ENCODE peak calls at places on chromosomes 3 and 15, in five cellular contexts. G is GM23248; M is CD8-positive, alpha-beta memory T cell; P is sigmoid colon; U is PC-3. A is an unnamed sample.
A peak's percentile ranks its signal among the peaks of the same experiment; 100 is the strongest.

GRCh38 chr15:35243758-35244157 is 158.7 kb upstream of the NANOGP8 start:
- DNase-seq in G (peak; percentile 22), M (no peak), P (no peak), U (peak; percentile 54), A (no peak)

GRCh38 chr3:45000823-45001222 is 24.8 kb downstream of the EXOSC7 start:
- DNase-seq in U (no peak), M (no peak), P (no peak), G (no peak), A (no peak)

GRCh38 chr3:16917256-16917935 is 32.6 kb downstream of the PLCL2 start:
- DNase-seq in M (no peak), P (no peak), G (peak; percentile 46), U (peak; percentile 63), A (no peak)

GRCh38 chr3:14845180-14845579 is 26.4 kb downstream of the FGD5 start:
- DNase-seq in U (no peak), G (no peak), M (no peak), P (peak; percentile 9), A (no peak)

GRCh38 chr3:37940242-37940908 is 50.2 kb upstream of the VILL start:
- DNase-seq in M (no peak), P (no peak), G (no peak), U (no peak), A (no peak)

GRCh38 chr3:115779011-115779410 is 155.7 kb downstream of the GAP43 start:
- DNase-seq in P (no peak), G (no peak), U (no peak), M (no peak), A (no peak)

GRCh38 chr3:8660781-8661180 is 16.2 kb upstream of the SSUH2 start:
- DNase-seq in P (no peak), M (no peak), G (no peak), U (no peak), A (no peak)

GRCh38 chr3:35322070-35322469 is 317.3 kb upstream of the ARPP21 start:
- DNase-seq in U (peak; percentile 1), P (no peak), G (no peak), M (no peak), A (no peak)

GRCh38 chr15:57662091-57662744 is 44.3 kb upstream of the POLR2M start:
- DNase-seq in U (peak; percentile 16), G (no peak), M (no peak), P (no peak), A (no peak)

GRCh38 chr3:191324936-191325335 is 4.3 kb upstream of the CCDC50 start:
- DNase-seq in M (no peak), P (no peak), U (no peak), G (no peak), A (no peak)

GRCh38 chr3:66738625-66739330 is 238.0 kb upstream of the LRIG1 start:
- DNase-seq in P (no peak), G (peak; percentile 20), M (no peak), U (peak; percentile 57), A (no peak)

GRCh38 chr3:66453525-66454463 is 47.0 kb downstream of the LRIG1 start:
- DNase-seq in P (no peak), M (no peak), U (no peak), G (no peak), A (no peak)

GRCh38 chr3:119825820-119826219 is 43.9 kb downstream of the NR1I2 start:
- DNase-seq in M (no peak), U (no peak), P (no peak), G (no peak), A (no peak)

GRCh38 chr15:99017322-99017701 is 9.7 kb upstream of the PGPEP1L start:
- DNase-seq in P (no peak), U (no peak), M (no peak), G (no peak), A (no peak)

GRCh38 chr15:99015677-99016568 is 8.3 kb upstream of the PGPEP1L start:
- DNase-seq in M (no peak), G (peak; percentile 5), P (no peak), U (peak; percentile 55), A (peak; percentile 45)

GRCh38 chr15:99014803-99015676 is 7.4 kb upstream of the PGPEP1L start:
- DNase-seq in G (peak; percentile 72), U (peak; percentile 79), P (peak; percentile 80), M (no peak), A (peak; percentile 94)

GRCh38 chr15:99019558-99020540 is 12.3 kb upstream of the PGPEP1L start:
- DNase-seq in U (peak; percentile 61), M (no peak), P (no peak), G (peak; percentile 95), A (no peak)

GRCh38 chr15:99016680-99017321 is 9.2 kb upstream of the PGPEP1L start:
- DNase-seq in G (peak; percentile 84), M (no peak), U (peak; percentile 82), P (no peak), A (no peak)
- H3K27ac ChIP-seq in G (peak overlapping the region; percentile 60), M (no peak overlapping the region), U (peak overlapping the region; percentile 90), P (no peak overlapping the region), A (no peak overlapping the region)

GRCh38 chr3:50612234-50612972 is 829 bp upstream of the CISH start:
- DNase-seq in M (peak; percentile 17), U (no peak), G (no peak), P (no peak), A (no peak)

GRCh38 chr3:50609743-50610085 is 1.9 kb downstream of the CISH start:
- DNase-seq in M (no peak), U (no peak), P (no peak), G (no peak), A (no peak)

GRCh38 chr3:50610181-50610971 is 1.2 kb downstream of the CISH start:
- DNase-seq in M (peak; percentile 27), U (no peak), G (no peak), P (no peak), A (peak; percentile 76)

GRCh38 chr3:50611464-50612233 is at the start of gene CISH:
- DNase-seq in U (peak; percentile 96), G (peak; percentile 94), P (peak; percentile 97), M (peak; percentile 90), A (peak; percentile 97)

DNA sequence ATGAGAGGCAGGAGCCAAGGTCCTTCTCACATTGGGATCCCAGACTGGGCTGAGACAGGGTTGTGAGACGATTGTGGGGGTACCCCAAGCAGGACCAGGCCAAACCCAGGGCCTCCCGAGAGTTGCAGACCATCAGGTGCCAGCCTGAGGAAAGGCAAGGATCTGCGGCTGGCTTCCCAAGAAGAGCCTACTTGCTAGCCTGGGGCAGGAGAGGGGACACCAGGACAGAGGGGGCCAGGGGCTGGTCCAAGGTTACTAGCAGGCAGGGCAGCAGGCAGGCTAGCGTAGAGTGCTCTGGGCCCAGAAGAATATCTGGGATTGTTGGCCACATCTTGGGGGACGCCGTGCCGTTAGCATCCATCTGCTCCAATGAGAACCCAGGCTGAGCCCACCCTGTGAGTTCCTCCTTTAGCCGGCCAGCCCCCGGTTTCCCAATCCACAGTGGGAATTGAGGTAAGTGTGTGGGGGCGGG is 546 bp downstream of the CISH start:
- DNase-seq in M (no peak), U (no peak), P (peak; percentile 84), G (no peak), A (no peak)
- H3K4me1 ChIP-seq in M (peaks cover 63% of the 10 kb centered on the region), U (peaks cover 17% of the 10 kb centered on the region), P (peaks cover 37% of the 10 kb centered on the region), G (no peaks in the 10 kb centered on the region), A (peaks cover 51% of the 10 kb centered on the region)

GRCh38 chr3:53169045-53169831 is 8.2 kb downstream of the PRKCD start:
- DNase-seq in G (no peak), P (no peak), M (no peak), U (no peak), A (no peak)

GRCh38 chr3:53168175-53168923 is 7.3 kb downstream of the PRKCD start:
- DNase-seq in U (no peak), P (no peak), M (no peak), G (no peak), A (no peak)

GRCh38 chr3:53166206-53166605 is 5.2 kb downstream of the PRKCD start:
- DNase-seq in M (no peak), G (no peak), U (no peak), P (no peak), A (no peak)

GRCh38 chr3:53166781-53167291 is 5.8 kb downstream of the PRKCD start:
- DNase-seq in P (peak; percentile 78), M (no peak), U (peak; percentile 43), G (peak; percentile 41), A (no peak)

GRCh38 chr3:53167418-53168174 is 6.6 kb downstream of the PRKCD start:
- DNase-seq in G (no peak), P (no peak), U (no peak), M (no peak), A (no peak)
- H3K27ac ChIP-seq in G (no peak overlapping the region), P (no peak overlapping the region), U (no peak overlapping the region), M (no peak overlapping the region), A (no peak overlapping the region)

DNA sequence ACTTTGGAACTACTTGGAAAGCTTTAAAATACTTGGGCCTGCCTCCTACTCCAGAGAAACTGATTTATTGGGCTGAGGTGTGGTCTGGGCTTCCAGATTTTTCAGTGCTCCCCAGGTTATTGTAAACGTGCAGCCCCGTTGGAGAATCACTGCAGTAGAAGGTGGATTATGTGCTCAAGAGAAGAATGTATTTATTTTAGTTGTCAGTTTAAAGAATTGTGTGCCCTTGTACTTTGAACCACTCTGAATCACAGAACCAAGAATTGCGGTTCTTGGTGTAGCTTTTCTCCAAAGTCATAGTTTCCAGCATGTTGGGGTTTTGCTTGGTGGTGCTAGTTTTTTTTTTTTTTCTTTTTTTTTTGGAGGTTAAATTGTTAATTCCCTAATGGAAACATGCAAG is 1.6 kb downstream of the TATDN2 start:
- DNase-seq in G (peak; percentile 61), U (peak; percentile 12), P (no peak), M (no peak), A (no peak)
- H3K4me1 ChIP-seq in G (peaks cover 12% of the 10 kb centered on the region), U (peaks cover 17% of the 10 kb centered on the region), P (peaks cover 25% of the 10 kb centered on the region), M (peaks cover 39% of the 10 kb centered on the region), A (peaks cover 20% of the 10 kb centered on the region)

DNA sequence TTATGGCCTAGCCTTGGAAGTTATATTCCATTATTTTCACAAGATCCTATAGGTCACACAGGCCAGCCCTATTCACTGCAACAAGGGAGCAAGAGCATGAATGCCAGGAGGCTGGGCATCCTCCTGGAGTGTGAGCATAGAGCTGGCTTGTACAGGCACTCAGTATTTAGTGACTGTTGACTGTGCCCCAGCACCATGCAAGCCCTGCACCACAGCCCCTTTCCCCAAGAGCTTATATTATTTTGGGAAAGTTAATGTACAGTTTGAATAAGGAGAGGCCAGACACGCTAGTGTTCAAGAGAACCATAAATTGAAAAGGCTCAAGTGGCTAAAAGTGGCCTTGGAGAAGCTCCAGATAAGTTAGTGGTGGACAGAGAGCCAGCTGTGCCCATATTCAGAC is 32.3 kb upstream of the TSEN2 start:
- DNase-seq in G (no peak), P (peak; percentile 18), U (no peak), M (no peak), A (no peak)
- H3K27ac ChIP-seq in G (no peak overlapping the region), P (no peak overlapping the region), U (peak overlapping the region; percentile 94), M (no peak overlapping the region), A (no peak overlapping the region)

A was measured in pancreas.